ENCODE peak calls at places on chromosomes 1 and 21, in five cellular contexts. One of them, this sample, is unnamed.

GRCh38 chr1:46719689-46720088 is 775 bp upstream of the EFCAB14 start:
- DNase-seq in LoVo: peak; percentile 26
- DNase-seq in activated naive CD4-positive, alpha-beta T cell: no peak
- DNase-seq in left kidney: peak; percentile 4
- DNase-seq in progenitor cell of endocrine pancreas: no peak
- DNase-seq in this sample: peak; percentile 60

GRCh38 chr1:93614550-93615200 is 67.0 kb downstream of the BCAR3 start:
- DNase-seq in LoVo: peak; percentile 52
- DNase-seq in activated naive CD4-positive, alpha-beta T cell: no peak
- DNase-seq in left kidney: no peak
- DNase-seq in progenitor cell of endocrine pancreas: no peak
- DNase-seq in this sample: peak; percentile 91

GRCh38 chr1:36775716-36776115 is 258.6 kb downstream of the GRIK3 start:
- DNase-seq in LoVo: no peak
- DNase-seq in activated naive CD4-positive, alpha-beta T cell: no peak
- DNase-seq in left kidney: no peak
- DNase-seq in progenitor cell of endocrine pancreas: no peak
- DNase-seq in this sample: no peak

GRCh38 chr21:45406801-45407628 is 2.0 kb downstream of the COL18A1 start:
- DNase-seq in LoVo: no peak
- DNase-seq in activated naive CD4-positive, alpha-beta T cell: no peak
- DNase-seq in left kidney: peak; percentile 73
- DNase-seq in progenitor cell of endocrine pancreas: no peak
- DNase-seq in this sample: no peak

GRCh38 chr1:46131727-46132528 is 501 bp downstream of the PIK3R3 start:
- DNase-seq in LoVo: peak; percentile 36
- DNase-seq in activated naive CD4-positive, alpha-beta T cell: no peak
- DNase-seq in left kidney: peak; percentile 81
- DNase-seq in progenitor cell of endocrine pancreas: no peak
- DNase-seq in this sample: no peak

GRCh38 chr1:240044620-240045019 is 47.1 kb upstream of the FMN2 start:
- DNase-seq in LoVo: no peak
- DNase-seq in activated naive CD4-positive, alpha-beta T cell: no peak
- DNase-seq in left kidney: no peak
- DNase-seq in progenitor cell of endocrine pancreas: no peak
- DNase-seq in this sample: no peak

GRCh38 chr21:18218331-18218730 is 26.3 kb upstream of the CHODL start:
- DNase-seq in LoVo: no peak
- DNase-seq in activated naive CD4-positive, alpha-beta T cell: no peak
- DNase-seq in left kidney: no peak
- DNase-seq in progenitor cell of endocrine pancreas: no peak
- DNase-seq in this sample: no peak

GRCh38 chr1:179707406-179707805 is 35.7 kb upstream of the FAM163A start:
- DNase-seq in LoVo: no peak
- DNase-seq in activated naive CD4-positive, alpha-beta T cell: no peak
- DNase-seq in left kidney: no peak
- DNase-seq in progenitor cell of endocrine pancreas: no peak
- DNase-seq in this sample: no peak

GRCh38 chr1:3773572-3774502 is 1.3 kb downstream of the SMIM1 start:
- DNase-seq in LoVo: no peak
- DNase-seq in activated naive CD4-positive, alpha-beta T cell: no peak
- DNase-seq in left kidney: no peak
- DNase-seq in progenitor cell of endocrine pancreas: no peak
- DNase-seq in this sample: no peak

This sample was measured in PC-9.